ENCODE peak calls at places on chromosomes 4 and X, in nine cellular contexts. I, U, X, W, L, A, C, J and P are unnamed samples.

GRCh38 chrX:71514367-71515038 is 18.4 kb upstream of the OGT start:
- DNase-seq in J (no peak), A (no peak), L (no peak), I (no peak), C (no peak), X (no peak), W (no peak), U (no peak), P (no peak)

GRCh38 chrX:129665916-129666644 is 11.3 kb upstream of the APLN start:
- DNase-seq in W (no peak), U (no peak), A (peak), L (no peak), J (peak), I (no peak), C (no peak), X (no peak), P (no peak)

GRCh38 chrX:17655232-17656034 is 81.9 kb upstream of the SCML1 start:
- DNase-seq in J (no peak), A (no peak), W (peak), L (no peak), I (no peak), C (no peak), X (no peak), U (no peak), P (no peak)

GRCh38 chr4:183823394-183823793 is 81.7 kb upstream of the STOX2 start:
- DNase-seq in U (no peak), X (no peak), W (no peak), L (peak), J (peak), C (peak), A (peak), I (no peak), P (no peak)

GRCh38 chr4:118964891-118965411 is 76.3 kb downstream of the SYNPO2 start:
- DNase-seq in U (no peak), L (no peak), W (no peak), J (no peak), A (peak), X (no peak), C (no peak), I (no peak), P (no peak)

GRCh38 chr4:113328514-113328913 is 279.1 kb downstream of the ANK2 start:
- DNase-seq in I (no peak), A (peak), J (no peak), X (peak), U (no peak), C (no peak), W (no peak), L (no peak), P (no peak)

GRCh38 chr4:10020106-10020505 is 1.2 kb downstream of the SLC2A9 start:
- DNase-seq in A (no peak), W (no peak), X (no peak), J (no peak), I (no peak), U (no peak), C (no peak), L (no peak), P (no peak)

GRCh38 chrX:13747836-13748235 is 13.3 kb downstream of the OFD1 start:
- DNase-seq in C (peak), J (no peak), L (no peak), I (no peak), X (peak), A (peak), W (no peak), U (no peak), P (peak)

GRCh38 chrX:108072746-108073145 is 18.6 kb downstream of the PSMD10 start:
- DNase-seq in L (no peak), X (no peak), U (no peak), C (no peak), I (no peak), J (no peak), A (peak), W (no peak), P (no peak)

GRCh38 chrX:45009371-45010000 is 136.5 kb downstream of the KDM6A start:
- DNase-seq in C (no peak), X (no peak), A (peak), J (no peak), W (no peak), U (no peak), L (no peak), I (no peak), P (no peak)

GRCh38 chr4:85398276-85398675 is 76.7 kb upstream of the ARHGAP24 start:
- DNase-seq in I (no peak), U (no peak), L (peak), C (no peak), J (no peak), X (no peak), W (no peak), A (no peak), P (no peak)

GRCh38 chrX:72105436-72105835 is 26.3 kb downstream of the RTL5 start:
- DNase-seq in U (peak), J (no peak), X (no peak), L (no peak), I (no peak), A (peak), W (no peak), C (no peak), P (no peak)

GRCh38 chr4:153788419-153789276 is at the start of gene SFRP2:
- DNase-seq in W (peak), C (no peak), A (peak), J (no peak), I (no peak), X (no peak), U (no peak), L (peak), P (no peak)

GRCh38 chrX:44972132-44972531 is 99.1 kb downstream of the KDM6A start:
- DNase-seq in X (no peak), W (no peak), U (no peak), A (no peak), J (no peak), L (no peak), C (no peak), I (no peak), P (no peak)

GRCh38 chr4:152079543-152080293 is 318.9 kb upstream of the GATB start:
- DNase-seq in U (no peak), J (no peak), L (no peak), W (no peak), I (no peak), A (no peak), C (no peak), X (peak), P (no peak)

GRCh38 chr4:37835031-37835430 is 8.5 kb downstream of the PGM2 start:
- DNase-seq in C (no peak), J (no peak), L (no peak), U (no peak), I (no peak), A (no peak), W (no peak), X (no peak), P (no peak)